ENCODE peak calls at places on chromosomes 6 and 20, in four cellular contexts. G, K, Q and M are unnamed samples.

GRCh38 chr6:53309059-53309896 is 39.5 kb downstream of the ELOVL5 start:
- DNase-seq in G (no peak), K (peak), Q (no peak), M (no peak)

GRCh38 chr20:10368702-10369041 is 65.3 kb downstream of the MKKS start:
- DNase-seq in G (no peak), K (no peak), Q (no peak), M (no peak)

GRCh38 chr6:81451787-81452186 is 300.7 kb downstream of the TENT5A start:
- DNase-seq in G (peak), Q (no peak), K (peak), M (no peak)

GRCh38 chr6:31844507-31844906 is 17.0 kb downstream of the HSPA1B start:
- DNase-seq in K (no peak), Q (no peak), G (no peak), M (no peak)

GRCh38 chr20:33814238-33814712 is 3.1 kb downstream of the CHMP4B start:
- DNase-seq in G (no peak), Q (no peak), K (no peak), M (no peak)

GRCh38 chr6:35052694-35053565 is 88.2 kb downstream of the TCP11 start:
- DNase-seq in G (no peak), K (peak), Q (no peak), M (no peak)

GRCh38 chr6:39843305-39844020 is 51.3 kb downstream of the DAAM2 start:
- DNase-seq in Q (no peak), K (no peak), G (no peak), M (no peak)

GRCh38 chr6:15914553-15914952 is 214.3 kb upstream of the MYLIP start:
- DNase-seq in Q (no peak), K (no peak), G (no peak), M (no peak)

GRCh38 chr20:36606171-36607116 is 865 bp downstream of the RAB5IF start:
- DNase-seq in K (peak), G (peak), Q (no peak), M (no peak)

GRCh38 chr6:7991992-7992815 is 72.0 kb downstream of the BLOC1S5 start:
- DNase-seq in Q (peak), K (peak), G (peak), M (no peak)

GRCh38 chr6:117776441-117776840 is 101.2 kb downstream of the NUS1 start:
- DNase-seq in K (peak), Q (no peak), G (peak), M (no peak)

GRCh38 chr6:91098006-91098405 is 511.1 kb upstream of the MAP3K7 start:
- DNase-seq in G (no peak), Q (no peak), K (no peak), M (no peak)

GRCh38 chr6:74534485-74535211 is 671.2 kb downstream of the COL12A1 start:
- DNase-seq in G (no peak), Q (no peak), K (peak), M (no peak)

GRCh38 chr20:47740225-47741184 is 44.8 kb downstream of the SULF2 start:
- DNase-seq in K (no peak), Q (peak), G (peak), M (no peak)

DNA sequence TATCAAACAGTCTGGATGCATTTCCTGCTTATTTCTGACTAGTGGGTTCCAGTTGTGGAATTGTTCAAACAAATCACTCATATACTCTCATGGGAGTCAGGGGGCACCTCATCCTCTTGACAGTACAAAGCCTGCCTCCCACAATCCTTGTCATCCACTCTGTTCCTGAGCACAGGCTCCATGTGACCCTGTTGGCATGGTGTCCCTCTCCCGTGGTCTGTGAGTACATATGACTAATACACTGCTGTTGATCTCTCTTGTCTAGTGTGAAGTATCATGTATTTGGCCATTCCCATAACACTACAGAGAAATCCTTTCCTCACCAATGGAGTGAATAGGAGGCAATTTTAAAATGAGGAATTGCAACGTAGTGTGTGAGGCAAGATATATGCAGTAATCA is 185.3 kb downstream of the OGFRL1 start:
- DNase-seq in G (no peak), Q (no peak), K (peak), M (no peak)
- H2BK120ac ChIP-seq in G (no peak), Q (no peak), K (peak), M (no peak)

DNA sequence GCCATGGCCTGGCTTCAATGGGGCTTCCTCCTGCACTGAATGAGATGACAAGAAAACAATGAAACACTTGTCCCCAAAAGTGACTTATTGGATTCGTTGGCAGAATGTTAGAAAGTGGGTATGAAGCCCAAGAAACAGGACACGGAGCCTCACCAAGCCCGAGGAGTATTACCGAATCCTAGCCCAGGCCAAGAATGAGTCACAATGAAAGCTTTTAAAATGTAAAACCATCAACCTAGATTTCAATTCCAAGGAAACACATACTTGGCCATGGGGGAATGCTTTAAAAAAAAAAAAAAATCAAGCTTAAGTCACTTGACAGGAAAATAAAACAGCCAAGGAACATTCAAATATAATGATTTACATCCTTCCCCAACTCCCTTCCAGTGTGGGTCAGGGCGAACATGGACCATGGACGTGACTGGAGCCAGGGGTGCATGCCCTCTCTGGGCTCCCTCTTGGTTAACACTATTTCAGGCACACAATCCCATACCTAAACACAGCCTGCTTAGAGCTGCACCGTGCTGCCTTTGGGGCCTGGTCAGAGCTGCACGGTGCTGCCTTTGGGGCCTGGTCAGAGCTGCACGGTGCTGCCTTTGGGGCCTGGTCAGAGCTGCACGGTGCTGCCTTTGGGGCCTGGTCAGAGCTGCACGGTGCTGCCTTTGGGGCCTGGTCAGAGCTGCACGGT is 3.1 kb upstream of the STX16 start:
- DNase-seq in Q (no peak), K (no peak), G (no peak), M (peak)
- H2BK120ac ChIP-seq in Q (no peak), K (no peak), G (no peak), M (no peak)

GRCh38 chr6:140388141-140388802 is 1013.8 kb upstream of the CITED2 start:
- DNase-seq in Q (no peak), K (no peak), G (no peak), M (no peak)
- H2BK120ac ChIP-seq in Q (no peak), K (no peak), G (no peak), M (no peak)

DNA sequence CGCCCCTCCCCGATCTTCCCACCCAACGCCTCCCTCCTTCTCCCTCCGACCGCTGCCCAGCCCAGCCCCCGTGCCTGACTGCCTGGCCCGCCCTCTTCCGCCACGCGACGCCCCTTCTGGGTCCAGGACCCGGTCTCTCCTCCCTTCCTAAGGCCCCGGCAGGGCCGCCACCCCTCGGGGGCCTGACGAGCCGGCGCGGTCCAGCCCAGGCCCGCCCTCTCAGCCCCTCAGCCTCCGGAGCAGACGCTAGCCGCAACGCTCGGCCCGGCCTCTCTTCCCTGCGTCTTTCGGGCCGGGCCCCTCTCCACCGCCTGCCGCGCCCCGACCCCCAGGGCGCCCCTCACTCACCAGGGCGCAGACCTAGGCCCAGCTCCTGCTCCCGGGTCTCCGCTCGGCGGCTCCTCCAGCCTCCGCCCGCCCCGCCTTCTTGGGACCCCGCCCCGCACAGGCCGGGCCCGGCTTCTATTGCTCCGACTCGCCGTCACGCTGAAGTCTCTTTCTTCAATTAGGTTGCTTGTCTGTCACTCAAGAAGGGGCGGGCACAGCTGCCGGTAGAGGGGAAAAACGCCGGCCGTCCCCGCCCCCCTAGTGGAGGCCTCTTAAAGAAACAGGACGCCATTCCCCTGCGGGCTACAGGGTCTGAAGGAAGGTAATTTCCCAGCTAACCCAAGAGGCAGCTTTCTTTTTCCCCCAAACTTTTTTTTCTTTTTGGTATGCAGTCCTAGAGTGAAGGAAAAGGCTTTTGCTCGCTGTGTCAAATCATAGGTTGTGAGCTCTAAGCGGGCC is at the start of gene ELMO2:
- DNase-seq in Q (peak), G (peak), K (peak), M (peak)
- H2BK120ac ChIP-seq in Q (peak), G (no peak), K (peak), M (peak)

GRCh38 chr20:51352790-51353189 is 189.7 kb downstream of the NFATC2 start:
- DNase-seq in G (no peak), Q (no peak), K (no peak), M (no peak)

GRCh38 chr20:51354191-51354768 is 188.2 kb downstream of the NFATC2 start:
- DNase-seq in G (no peak), K (peak), Q (no peak), M (no peak)

GRCh38 chr20:51357543-51357942 is 185.0 kb downstream of the NFATC2 start:
- DNase-seq in K (no peak), Q (no peak), G (no peak), M (no peak)

GRCh38 chr20:51356871-51357270 is 185.6 kb downstream of the NFATC2 start:
- DNase-seq in Q (no peak), G (no peak), K (no peak), M (no peak)

GRCh38 chr20:51354769-51355319 is 187.7 kb downstream of the NFATC2 start:
- DNase-seq in G (peak), Q (no peak), K (peak), M (no peak)
- H2BK120ac ChIP-seq in G (no peak), Q (no peak), K (no peak), M (no peak)

GRCh38 chr20:53826597-53827291 is 233.1 kb upstream of the ZNF217 start:
- DNase-seq in K (no peak), G (no peak), Q (no peak), M (no peak)

GRCh38 chr20:53828673-53829085 is 235.0 kb upstream of the ZNF217 start:
- DNase-seq in Q (no peak), K (peak), G (peak), M (no peak)

GRCh38 chr20:53827292-53827995 is 233.8 kb upstream of the ZNF217 start:
- DNase-seq in K (no peak), G (no peak), Q (no peak), M (no peak)

GRCh38 chr20:53829086-53829703 is 235.6 kb upstream of the ZNF217 start:
- DNase-seq in Q (peak), K (peak), G (peak), M (no peak)

GRCh38 chr20:53827996-53828672 is 234.5 kb upstream of the ZNF217 start:
- DNase-seq in K (peak), Q (no peak), G (peak), M (no peak)
- H2BK120ac ChIP-seq in K (no peak), Q (no peak), G (no peak), M (no peak)

DNA sequence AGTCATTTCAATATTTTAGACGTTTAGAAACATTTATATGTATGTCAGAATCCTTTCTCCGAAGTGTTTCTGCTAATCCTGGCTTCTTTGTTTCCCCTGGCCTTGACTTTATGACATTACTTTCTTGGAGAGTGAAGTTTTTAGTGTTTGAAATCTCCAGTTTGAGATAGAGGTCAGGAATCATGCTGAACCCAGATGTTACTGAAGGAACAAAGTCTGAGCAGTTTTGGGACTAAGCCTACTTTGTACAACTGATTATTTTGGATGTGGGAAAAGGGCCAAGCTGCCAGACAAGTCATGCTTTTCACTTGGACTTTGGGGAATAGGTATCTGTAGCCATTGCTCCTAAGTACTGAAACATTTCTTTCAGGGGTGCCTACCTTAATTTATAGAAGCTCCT is 2.3 kb downstream of the RNF144B start:
- DNase-seq in G (no peak), K (no peak), Q (no peak), M (no peak)
- H2BK120ac ChIP-seq in G (peak), K (no peak), Q (no peak), M (no peak)

GRCh38 chr6:160102399-160102798 is 19.2 kb upstream of the SLC22A1 start:
- DNase-seq in Q (no peak), G (no peak), K (no peak), M (no peak)

GRCh38 chr6:160102956-160103824 is 18.4 kb upstream of the SLC22A1 start:
- DNase-seq in K (peak), G (peak), Q (peak), M (no peak)

GRCh38 chr6:160104821-160105517 is 16.6 kb upstream of the SLC22A1 start:
- DNase-seq in Q (no peak), K (no peak), G (no peak), M (no peak)

GRCh38 chr6:160103825-160104100 is 17.9 kb upstream of the SLC22A1 start:
- DNase-seq in G (no peak), Q (no peak), K (no peak), M (no peak)

GRCh38 chr6:160101262-160102205 is 20.1 kb upstream of the SLC22A1 start:
- DNase-seq in G (peak), Q (no peak), K (peak), M (no peak)
- H2BK120ac ChIP-seq in G (no peak), Q (no peak), K (no peak), M (no peak)

DNA sequence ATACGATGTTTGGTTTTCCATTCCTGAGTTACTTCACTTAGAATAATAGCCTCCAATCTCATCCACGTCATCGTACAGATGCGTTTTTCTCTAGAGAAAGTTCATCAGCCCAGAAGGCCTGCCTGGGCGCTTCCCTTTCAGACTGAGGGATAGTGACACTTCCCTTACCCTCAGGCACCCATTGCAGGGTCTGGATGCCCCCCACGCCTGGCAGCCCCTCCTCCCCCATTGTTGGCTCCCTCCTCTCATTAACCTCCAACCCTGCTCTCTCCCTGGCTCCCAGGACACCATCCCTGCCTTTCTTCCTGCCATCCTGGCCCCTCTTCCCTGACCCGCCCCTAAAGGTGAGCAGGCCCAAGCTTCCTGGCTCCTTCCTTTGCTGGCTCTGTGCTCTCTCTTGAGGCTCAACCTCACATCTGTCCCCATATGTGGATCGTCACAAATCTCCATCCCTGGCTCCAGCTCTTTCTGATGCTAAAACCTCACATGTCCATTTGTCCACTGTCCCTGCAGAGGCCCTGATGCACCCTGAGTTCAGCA is 145.2 kb downstream of the SYCP2 start:
- DNase-seq in K (no peak), G (no peak), Q (no peak), M (no peak)
- H2BK120ac ChIP-seq in K (no peak), G (no peak), Q (no peak), M (no peak)

DNA sequence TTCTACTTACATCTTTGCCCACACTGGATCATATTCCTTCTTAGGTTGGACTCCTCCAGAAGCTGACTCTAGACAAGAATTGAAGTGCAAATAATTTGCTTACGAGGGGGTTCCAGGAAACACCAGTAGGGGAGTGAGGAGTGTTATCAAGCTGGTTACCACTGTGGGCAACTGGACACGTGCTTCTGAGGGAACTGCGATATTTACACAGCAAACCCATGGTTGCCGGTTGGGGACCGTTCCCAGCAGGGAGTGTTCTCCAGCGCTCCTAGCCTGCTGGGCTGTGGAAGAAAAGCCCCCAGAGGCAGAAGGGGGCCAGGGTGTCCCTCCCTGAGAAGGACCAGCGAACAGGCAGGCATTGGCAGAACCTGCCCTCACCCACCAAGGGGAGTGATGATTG is 21.7 kb downstream of the MDFI start:
- DNase-seq in G (no peak), Q (no peak), K (no peak), M (no peak)
- H2BK120ac ChIP-seq in G (no peak), Q (no peak), K (no peak), M (no peak)